ENCODE peak calls at places on chromosomes 12 and 14, in eight cellular contexts. P is fibroblast of the aortic adventitia, H is tibial artery, N is fibroblast of mammary gland, K is cardiac fibroblast, U is prostate gland, A is IMR-90, R is brain microvascular endothelial cell. M is an unnamed sample.

GRCh38 chr14:101187017-101187815 is 283.7 kb upstream of the RTL1 start:
- DNase-seq in P (no peak), H (no peak), N (no peak), K (no peak), U (no peak), A (no peak), R (no peak), M (no peak)

GRCh38 chr12:52242442-52243263 is 9.6 kb downstream of the KRT7 start:
- DNase-seq in P (no peak), H (no peak), N (no peak), K (no peak), U (no peak), A (no peak), R (no peak), M (no peak)

GRCh38 chr12:15770021-15770420 is 19.2 kb downstream of the EPS8 start:
- DNase-seq in P (no peak), H (no peak), N (no peak), K (no peak), U (no peak), A (no peak), R (no peak), M (no peak)

GRCh38 chr12:31325524-31325875 is 450 bp downstream of the SINHCAF start:
- DNase-seq in P (no peak), H (peak), N (no peak), K (no peak), U (no peak), A (no peak), R (no peak), M (no peak)

GRCh38 chr12:69252033-69252432 is 12.7 kb downstream of the CPSF6 start:
- DNase-seq in P (no peak), H (no peak), N (peak), K (peak), U (no peak), A (no peak), R (no peak), M (peak)

GRCh38 chr12:80400591-80400991 is 43.4 kb upstream of the PTPRQ start:
- DNase-seq in P (no peak), H (no peak), N (no peak), K (peak), U (no peak), A (no peak), R (no peak), M (no peak)

GRCh38 chr14:23550827-23551265 is 719 bp downstream of the ZFHX2 start:
- DNase-seq in P (no peak), H (no peak), N (no peak), K (no peak), U (no peak), A (peak), R (no peak), M (no peak)

GRCh38 chr14:65330416-65330815 is 82.1 kb upstream of the FUT8 start:
- DNase-seq in P (peak), H (no peak), N (no peak), K (no peak), U (no peak), A (no peak), R (no peak), M (no peak)

GRCh38 chr12:124555168-124555928 is 12.1 kb downstream of the NCOR2 start:
- DNase-seq in P (no peak), H (no peak), N (no peak), K (no peak), U (no peak), A (no peak), R (no peak), M (no peak)

GRCh38 chr14:105917933-105918436 is 391.6 kb downstream of the TMEM121 start:
- DNase-seq in P (no peak), H (peak), N (no peak), K (no peak), U (no peak), A (no peak), R (no peak), M (no peak)

GRCh38 chr12:8420506-8420905 is 35.3 kb upstream of the CLEC6A start:
- DNase-seq in P (no peak), H (no peak), N (no peak), K (no peak), U (no peak), A (no peak), R (no peak), M (no peak)

GRCh38 chr12:26100966-26101744 is 23.7 kb downstream of the BHLHE41 start:
- DNase-seq in P (no peak), H (no peak), N (no peak), K (no peak), U (peak), A (no peak), R (no peak), M (no peak)

GRCh38 chr14:67837011-67837624 is 17.5 kb downstream of the RAD51B start:
- DNase-seq in P (peak), H (peak), N (peak), K (peak), U (peak), A (peak), R (peak), M (peak)

GRCh38 chr12:124162151-124163110 is 132.5 kb upstream of the RFLNA start:
- DNase-seq in P (peak), H (no peak), N (peak), K (no peak), U (no peak), A (no peak), R (no peak), M (no peak)

GRCh38 chr14:61476737-61477410 is 155.5 kb downstream of the PRKCH start:
- DNase-seq in P (peak), H (peak), N (peak), K (peak), U (no peak), A (peak), R (peak), M (peak)

GRCh38 chr14:49962616-49963015 is 69.7 kb downstream of the ARF6 start:
- DNase-seq in P (no peak), H (no peak), N (peak), K (no peak), U (peak), A (no peak), R (no peak), M (no peak)

GRCh38 chr12:66620026-66620425 is 58.9 kb downstream of the GRIP1 start:
- DNase-seq in P (no peak), H (no peak), N (peak), K (no peak), U (no peak), A (no peak), R (no peak), M (no peak)

GRCh38 chr12:78186670-78187069 is 356.0 kb downstream of the NAV3 start:
- DNase-seq in P (no peak), H (no peak), N (no peak), K (no peak), U (no peak), A (no peak), R (no peak), M (no peak)

GRCh38 chr12:12718382-12718761 is 1.2 kb downstream of the CDKN1B start:
- DNase-seq in P (peak), H (peak), N (no peak), K (no peak), U (no peak), A (no peak), R (no peak), M (no peak)

GRCh38 chr14:67806228-67806627 is 10.2 kb downstream of the ZFYVE26 start:
- DNase-seq in P (no peak), H (no peak), N (peak), K (no peak), U (no peak), A (peak), R (no peak), M (peak)

GRCh38 chr12:29889737-29890136 is 106.0 kb upstream of the TMTC1 start:
- DNase-seq in P (peak), H (peak), N (peak), K (peak), U (peak), A (peak), R (peak), M (no peak)

GRCh38 chr14:25006961-25007795 is 42.8 kb downstream of the STXBP6 start:
- DNase-seq in P (peak), H (no peak), N (peak), K (peak), U (no peak), A (peak), R (peak), M (peak)

GRCh38 chr12:50166776-50167025 is 468 bp downstream of the CERS5 start:
- DNase-seq in P (no peak), H (no peak), N (no peak), K (no peak), U (no peak), A (no peak), R (no peak), M (no peak)

GRCh38 chr12:70417121-70417520 is 51.0 kb downstream of the KCNMB4 start:
- DNase-seq in P (no peak), H (no peak), N (no peak), K (no peak), U (no peak), A (no peak), R (no peak), M (no peak)

GRCh38 chr12:122001379-122002209 is 20.1 kb upstream of the BCL7A start:
- DNase-seq in P (no peak), H (no peak), N (no peak), K (no peak), U (peak), A (no peak), R (no peak), M (no peak)

GRCh38 chr12:53145383-53145782 is 35.1 kb upstream of the ZNF740 start:
- DNase-seq in P (peak), H (no peak), N (peak), K (peak), U (no peak), A (peak), R (no peak), M (no peak)

GRCh38 chr12:76143343-76144252 is 59.1 kb upstream of the NAP1L1 start:
- DNase-seq in P (no peak), H (no peak), N (no peak), K (peak), U (no peak), A (no peak), R (no peak), M (no peak)

GRCh38 chr14:59425322-59425945 is 39.7 kb downstream of the GPR135 start:
- DNase-seq in P (peak), H (no peak), N (peak), K (peak), U (no peak), A (peak), R (no peak), M (peak)

GRCh38 chr14:103524002-103524785 is 1.6 kb upstream of the CKB start:
- DNase-seq in P (no peak), H (no peak), N (no peak), K (no peak), U (no peak), A (no peak), R (no peak), M (no peak)
- TF ChIP-seq CTCF in P (no peak), H (no peak), N (no peak), K (no peak), U (no peak), A (no peak), R (no peak), M (no peak)

DNA sequence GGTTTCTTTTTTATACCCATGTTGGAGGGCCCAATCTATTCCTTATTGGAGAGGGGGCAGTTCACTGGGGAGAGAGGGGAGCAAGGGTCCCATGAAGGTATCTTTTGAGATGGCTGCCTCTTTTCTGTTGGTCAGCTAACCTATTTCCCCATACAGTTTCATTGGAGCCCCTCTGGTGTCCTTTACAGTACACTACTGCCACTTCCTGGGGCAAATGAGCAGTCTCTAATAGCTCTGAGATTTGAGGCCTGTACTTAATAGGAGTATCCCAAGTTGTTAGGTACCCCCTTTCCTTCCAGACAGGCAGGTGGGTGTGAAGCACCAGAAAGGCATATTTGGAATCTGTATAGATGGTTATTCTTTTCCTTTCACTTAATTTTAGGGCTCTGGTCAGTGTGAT is 41.3 kb upstream of the RNU6-8 start:
- DNase-seq in P (no peak), H (no peak), N (no peak), K (no peak), U (no peak), A (no peak), R (no peak), M (no peak)
- TF ChIP-seq CTCF in P (no peak), H (no peak), N (peak), K (no peak), U (no peak), A (peak), R (peak), M (peak)

GRCh38 chr14:77763978-77764377 is 3.0 kb upstream of the SNW1 start:
- DNase-seq in P (no peak), H (no peak), N (no peak), K (no peak), U (no peak), A (no peak), R (no peak), M (no peak)

GRCh38 chr14:77760381-77761204 is at the start of gene SNW1:
- DNase-seq in P (peak), H (peak), N (peak), K (peak), U (peak), A (peak), R (peak), M (peak)

GRCh38 chr14:77763316-77763715 is 2.4 kb upstream of the SNW1 start:
- DNase-seq in P (no peak), H (no peak), N (no peak), K (no peak), U (no peak), A (no peak), R (no peak), M (no peak)

DNA sequence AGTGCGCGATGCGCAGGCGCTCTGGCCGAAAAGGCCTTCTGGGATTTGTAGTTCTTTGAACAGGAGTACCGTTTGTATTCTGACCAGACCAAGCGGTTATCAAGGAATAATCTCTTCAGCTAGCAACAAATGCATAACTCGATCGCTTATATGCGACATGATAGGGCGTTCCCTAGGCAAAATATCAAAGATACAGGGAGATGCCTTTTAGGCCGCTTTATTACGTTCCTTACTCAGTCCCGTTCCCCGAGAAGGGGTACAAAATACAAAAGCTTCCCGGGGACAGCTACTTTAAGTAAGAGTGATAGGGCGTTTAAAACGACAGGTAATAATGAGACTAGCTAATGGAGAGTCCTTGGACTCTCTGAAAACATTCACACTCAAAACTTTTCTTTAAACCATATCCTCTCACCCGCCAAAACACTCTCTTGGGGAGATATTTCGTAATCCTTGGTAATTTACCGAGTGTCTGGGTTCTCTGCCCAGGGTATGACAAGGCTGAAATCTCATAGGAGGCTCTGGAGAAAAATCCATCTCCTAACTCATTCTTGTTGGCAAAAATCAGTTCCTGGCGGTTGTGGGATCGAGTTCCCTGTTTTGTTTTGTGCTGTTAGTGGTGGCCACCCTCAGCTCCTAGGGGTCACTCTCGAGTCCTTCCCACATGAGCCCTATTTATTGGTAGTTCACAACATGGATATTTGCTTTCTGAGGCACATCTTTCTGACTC is 412 bp upstream of the SNW1 start:
- DNase-seq in P (peak), H (peak), N (peak), K (peak), U (no peak), A (peak), R (peak), M (peak)
- TF ChIP-seq CTCF in P (peak), H (no peak), N (peak), K (peak), U (no peak), A (peak), R (peak), M (peak)

GRCh38 chr12:62802981-62803380 is 132.0 kb downstream of the PPM1H start:
- DNase-seq in P (peak), H (no peak), N (no peak), K (no peak), U (no peak), A (peak), R (peak), M (peak)
- TF ChIP-seq CTCF in P (peak), H (no peak), N (no peak), K (no peak), U (no peak), A (peak), R (peak), M (no peak)

DNA sequence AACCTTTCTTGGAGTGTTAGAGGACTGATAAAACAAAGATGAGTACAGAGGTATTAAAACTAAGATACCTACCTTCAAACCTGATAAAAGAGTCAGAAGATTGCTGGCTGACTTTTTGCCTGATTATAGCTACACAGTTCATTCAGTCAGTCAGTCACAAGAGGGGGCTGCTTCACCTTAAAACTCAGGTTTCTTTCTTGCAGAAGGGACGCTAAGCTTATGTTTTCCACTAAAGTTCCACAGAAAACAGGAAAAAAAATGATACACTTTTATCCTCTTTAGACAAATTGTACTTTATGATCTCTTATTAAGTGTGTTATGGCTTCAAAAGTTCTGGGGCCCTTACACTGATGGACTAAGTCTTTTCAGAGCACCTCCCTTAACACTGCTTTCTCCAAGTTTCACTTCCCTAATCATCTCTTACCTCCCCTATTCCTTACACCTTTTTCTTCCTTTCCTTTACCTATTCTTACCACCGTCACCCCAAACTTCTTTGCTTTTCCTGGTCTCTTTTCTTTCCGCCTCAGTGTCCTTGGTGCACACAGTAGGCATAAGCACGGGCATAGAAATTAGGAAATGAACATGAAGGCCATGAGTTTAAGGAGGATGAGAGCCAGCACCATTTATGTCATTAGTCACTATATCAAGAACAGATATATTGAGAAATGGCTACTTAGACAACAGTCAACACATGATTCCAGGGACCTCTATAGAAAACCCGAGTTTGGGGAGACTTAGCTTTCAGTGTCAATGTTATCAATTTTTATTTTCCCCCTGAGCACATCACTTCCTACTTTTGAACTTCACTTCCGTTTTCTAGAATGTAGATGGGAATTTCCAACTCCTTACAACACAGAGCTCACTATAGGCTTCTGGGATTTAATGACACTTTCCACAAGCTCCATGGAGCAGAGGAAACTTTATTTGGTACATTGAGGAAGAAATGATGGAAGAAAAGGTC is 448.9 kb upstream of the OR4E1 start:
- DNase-seq in P (no peak), H (no peak), N (no peak), K (no peak), U (no peak), A (peak), R (peak), M (no peak)
- TF ChIP-seq CTCF in P (no peak), H (no peak), N (no peak), K (no peak), U (no peak), A (peak), R (peak), M (no peak)

GRCh38 chr14:92328664-92329255 is 5.8 kb downstream of the SLC24A4 start:
- DNase-seq in P (no peak), H (no peak), N (no peak), K (no peak), U (no peak), A (no peak), R (no peak), M (no peak)
- TF ChIP-seq CTCF in P (no peak), H (no peak), N (peak), K (no peak), U (no peak), A (no peak), R (peak), M (no peak)

GRCh38 chr12:98156697-98157096 is 358.7 kb upstream of the TMPO start:
- DNase-seq in P (no peak), H (no peak), N (no peak), K (no peak), U (no peak), A (no peak), R (no peak), M (no peak)

GRCh38 chr12:98149270-98149669 is 366.1 kb upstream of the TMPO start:
- DNase-seq in P (no peak), H (no peak), N (no peak), K (no peak), U (no peak), A (no peak), R (no peak), M (no peak)

GRCh38 chr12:98151984-98152383 is 363.4 kb upstream of the TMPO start:
- DNase-seq in P (no peak), H (no peak), N (no peak), K (no peak), U (no peak), A (no peak), R (no peak), M (no peak)

GRCh38 chr12:98151105-98151504 is 364.3 kb upstream of the TMPO start:
- DNase-seq in P (no peak), H (no peak), N (no peak), K (no peak), U (no peak), A (no peak), R (no peak), M (no peak)

GRCh38 chr12:98154850-98155249 is 360.5 kb upstream of the TMPO start:
- DNase-seq in P (no peak), H (no peak), N (peak), K (peak), U (peak), A (no peak), R (no peak), M (no peak)
- TF ChIP-seq CTCF in P (no peak), H (no peak), N (peak), K (no peak), U (peak), A (no peak), R (no peak), M (no peak)

GRCh38 chr14:96666088-96666487 is 131.1 kb upstream of the VRK1 start:
- DNase-seq in P (no peak), H (no peak), N (no peak), K (no peak), U (no peak), A (no peak), R (no peak), M (no peak)
- TF ChIP-seq CTCF in P (no peak), H (no peak), N (no peak), K (no peak), U (no peak), A (no peak), R (no peak), M (no peak)

M was measured in HFFc6.